ENCODE peak calls at places on chromosomes 4 and X, in eight cellular contexts. R is HCEC 1CT, B is renal cortical epithelial cell, I is ureter, E is NCI-H446, G is posterior cingulate gyrus, S is AG20443, K is brain microvascular endothelial cell. J is an unnamed sample.

GRCh38 chrX:130825509-130825908 is 77.5 kb downstream of the ENOX2 start:
- DNase-seq in R (no peak), B (no peak), G (no peak), I (no peak), K (no peak), E (no peak), S (no peak), J (no peak)

GRCh38 chr4:112765317-112765989 is 128.5 kb downstream of the LARP7 start:
- DNase-seq in E (peak), R (peak), I (no peak), B (peak), S (peak), G (no peak), K (peak), J (no peak)

GRCh38 chr4:1167244-1167949 is 5.0 kb downstream of the SPON2 start:
- DNase-seq in B (peak), E (peak), S (peak), I (peak), R (peak), G (peak), K (peak), J (peak)

GRCh38 chrX:23935116-23935515 is 27.3 kb downstream of the CXorf58 start:
- DNase-seq in I (no peak), E (no peak), G (no peak), S (peak), B (no peak), R (no peak), K (no peak), J (no peak)

GRCh38 chr4:170414961-170415360 is 325.2 kb upstream of the AADAT start:
- DNase-seq in K (no peak), I (no peak), R (peak), B (no peak), G (no peak), S (no peak), E (no peak), J (no peak)

GRCh38 chr4:48832571-48832970 is 1.7 kb downstream of the OCIAD1 start:
- DNase-seq in I (no peak), K (no peak), G (no peak), S (no peak), E (no peak), B (no peak), R (no peak), J (no peak)

GRCh38 chrX:21723097-21723496 is 34.8 kb downstream of the SMPX start:
- DNase-seq in B (no peak), G (no peak), E (peak), S (peak), K (no peak), R (no peak), I (no peak), J (no peak)

GRCh38 chrX:119734897-119735339 is 23.5 kb upstream of the SOWAHD start:
- DNase-seq in B (no peak), K (no peak), R (no peak), G (peak), E (peak), S (peak), I (peak), J (no peak)

GRCh38 chrX:129963729-129964128 is 18.7 kb upstream of the BCORL1 start:
- DNase-seq in S (no peak), R (no peak), I (no peak), B (no peak), E (no peak), G (no peak), K (no peak), J (no peak)

GRCh38 chr4:54806351-54806750 is 148.6 kb downstream of the KIT start:
- DNase-seq in K (no peak), E (no peak), S (no peak), R (no peak), I (no peak), G (no peak), B (no peak), J (no peak)

GRCh38 chr4:145739840-145740239 is 59.9 kb downstream of the C4orf51 start:
- DNase-seq in G (no peak), S (no peak), R (no peak), I (no peak), K (no peak), B (peak), E (peak), J (no peak)

GRCh38 chrX:48761674-48762471 is at the start of gene GLOD5:
- DNase-seq in I (peak), S (no peak), R (no peak), E (no peak), K (no peak), G (no peak), B (peak), J (no peak)

GRCh38 chr4:155914782-155915181 is 11.3 kb downstream of the TDO2 start:
- DNase-seq in K (no peak), I (no peak), E (no peak), R (no peak), S (no peak), B (peak), G (no peak), J (no peak)